ENCODE peak calls at places on chromosome 2, in ten cellular contexts. I, M, P, S, V, W, A, U, B and K are unnamed samples.

GRCh38 chr2:136235451-136236418 is 117.8 kb upstream of the CXCR4 start:
- DNase-seq in I (peak), M (peak), P (peak), S (peak), V (peak), W (no peak), A (peak), U (peak), B (no peak), K (no peak)

GRCh38 chr2:31945572-31945935 is 65.3 kb downstream of the MEMO1 start:
- DNase-seq in I (peak), M (peak), P (peak), S (no peak), V (no peak), W (no peak), A (no peak), U (no peak), B (no peak), K (no peak)

GRCh38 chr2:71457959-71458322 is 4.6 kb downstream of the DYSF start:
- DNase-seq in I (no peak), M (no peak), P (no peak), S (no peak), V (no peak), W (no peak), A (no peak), U (no peak), B (no peak), K (no peak)

GRCh38 chr2:98959759-98960507 is 23.9 kb upstream of the CRACDL start:
- DNase-seq in I (no peak), M (no peak), P (no peak), S (no peak), V (no peak), W (no peak), A (no peak), U (no peak), B (no peak), K (no peak)

GRCh38 chr2:176391020-176391419 is 121.8 kb downstream of the MTX2 start:
- DNase-seq in I (no peak), M (no peak), P (no peak), S (no peak), V (no peak), W (no peak), A (no peak), U (no peak), B (no peak), K (no peak)

GRCh38 chr2:98444436-98445166 is at the start of gene INPP4A:
- DNase-seq in I (peak), M (peak), P (peak), S (peak), V (peak), W (peak), A (peak), U (peak), B (peak), K (no peak)

GRCh38 chr2:50535971-50536759 is 495.8 kb downstream of the NRXN1 start:
- DNase-seq in I (no peak), M (peak), P (peak), S (peak), V (no peak), W (no peak), A (no peak), U (no peak), B (no peak), K (no peak)

GRCh38 chr2:230925443-230925878 is 419 bp upstream of the GPR55 start:
- DNase-seq in I (no peak), M (no peak), P (no peak), S (no peak), V (no peak), W (no peak), A (no peak), U (no peak), B (no peak), K (no peak)

GRCh38 chr2:125456851-125457250 is 1199.1 kb upstream of the GYPC start:
- DNase-seq in I (no peak), M (no peak), P (no peak), S (no peak), V (no peak), W (no peak), A (no peak), U (no peak), B (no peak), K (no peak)

GRCh38 chr2:127175406-127175805 is 44.7 kb downstream of the CYP27C1 start:
- DNase-seq in I (no peak), M (peak), P (no peak), S (no peak), V (peak), W (peak), A (peak), U (no peak), B (no peak), K (peak)